ENCODE peak calls at places on chromosomes 6 and 20, in four cellular contexts. G is AG10803, L is fibroblast of lung, K is fibroblast of the conjunctiva. N is an unnamed sample.

GRCh38 chr20:21102691-21103311 is 3.4 kb downstream of the LINC00237 start:
- DNase-seq in G (peak; percentile 16), L (no peak), K (no peak), N (no peak)

GRCh38 chr20:22511943-22512910 is 72.1 kb downstream of the FOXA2 start:
- DNase-seq in G (no peak), L (no peak), K (no peak), N (no peak)

GRCh38 chr6:21352131-21352530 is 241.4 kb upstream of the SOX4 start:
- DNase-seq in G (no peak), L (no peak), K (no peak), N (no peak)

GRCh38 chr6:30480536-30481156 is 8.7 kb upstream of the HLA-E start:
- DNase-seq in G (no peak), L (no peak), K (no peak), N (no peak)

GRCh38 chr6:29736563-29736962 is 13.3 kb downstream of the HLA-F start:
- DNase-seq in G (no peak), L (no peak), K (no peak), N (no peak)

GRCh38 chr6:41422156-41422555 is 86.7 kb downstream of the NCR2 start:
- DNase-seq in G (no peak), L (no peak), K (no peak), N (no peak)

GRCh38 chr20:17947474-17947815 is 21.1 kb downstream of the SNX5 start:
- DNase-seq in G (no peak), L (no peak), K (no peak), N (no peak)

GRCh38 chr20:47003223-47003622 is 108.6 kb downstream of the EYA2 start:
- DNase-seq in G (no peak), L (no peak), K (no peak), N (no peak)

GRCh38 chr20:14583413-14583812 is 246.0 kb upstream of the FLRT3 start:
- DNase-seq in G (no peak), L (no peak), K (no peak), N (no peak)

GRCh38 chr6:106870069-106870468 is 104.5 kb downstream of the CD24 start:
- DNase-seq in G (peak; percentile 93), L (no peak), K (no peak), N (no peak)

GRCh38 chr6:53465732-53466131 is 79.2 kb downstream of the GCLC start:
- DNase-seq in G (no peak), L (peak; percentile 80), K (peak; percentile 16), N (no peak)

GRCh38 chr6:41657131-41658094 is 19.1 kb downstream of the MDFI start:
- DNase-seq in G (no peak), L (no peak), K (no peak), N (no peak)

GRCh38 chr20:35370751-35371150 is 41.0 kb downstream of the UQCC1 start:
- DNase-seq in G (no peak), L (no peak), K (no peak), N (no peak)

GRCh38 chr20:48648482-48649051 is 179.2 kb downstream of the PREX1 start:
- DNase-seq in G (no peak), L (no peak), K (no peak), N (no peak)

GRCh38 chr6:31711233-31711632 is 3.9 kb upstream of the LY6G6D start:
- DNase-seq in G (no peak), L (no peak), K (no peak), N (no peak)

GRCh38 chr20:2174067-2174466 is 72.4 kb downstream of the STK35 start:
- DNase-seq in G (no peak), L (no peak), K (no peak), N (no peak)

GRCh38 chr6:169866668-169867521 is 115.5 kb downstream of the ERMARD start:
- DNase-seq in G (no peak), L (no peak), K (no peak), N (no peak)

GRCh38 chr20:16759161-16759523 is 11.0 kb downstream of the OTOR start:
- DNase-seq in G (no peak), L (no peak), K (no peak), N (no peak)

GRCh38 chr6:110781522-110782200 is 33.6 kb downstream of the CDK19 start:
- DNase-seq in G (no peak), L (no peak), K (no peak), N (no peak)

GRCh38 chr20:41453006-41453950 is 86.7 kb upstream of the EMILIN3 start:
- DNase-seq in G (no peak), L (no peak), K (no peak), N (no peak)

GRCh38 chr6:34055223-34055933 is 90.5 kb downstream of the GRM4 start:
- DNase-seq in G (peak; percentile 53), L (peak; percentile 47), K (peak; percentile 26), N (peak; percentile 17)

GRCh38 chr20:21613512-21613911 is 92.0 kb upstream of the PAX1 start:
- DNase-seq in G (no peak), L (no peak), K (no peak), N (no peak)

GRCh38 chr6:19121516-19121915 is 715.7 kb upstream of the ID4 start:
- DNase-seq in G (no peak), L (no peak), K (no peak), N (no peak)

GRCh38 chr6:35794536-35795452 is 2.3 kb downstream of the CLPS start:
- DNase-seq in G (no peak), L (no peak), K (no peak), N (no peak)

GRCh38 chr6:158799051-158799792 is 19.9 kb downstream of the EZR start:
- DNase-seq in G (peak; percentile 36), L (peak; percentile 67), K (no peak), N (no peak)

GRCh38 chr6:52534966-52535390 is 41.9 kb downstream of the TRAM2 start:
- DNase-seq in G (no peak), L (no peak), K (no peak), N (no peak)

GRCh38 chr6:36556281-36556680 is 9.0 kb upstream of the STK38 start:
- DNase-seq in G (no peak), L (no peak), K (no peak), N (no peak)

GRCh38 chr6:56959094-56959493 is 4.2 kb downstream of the BEND6 start:
- DNase-seq in G (no peak), L (no peak), K (no peak), N (no peak)

GRCh38 chr6:53089948-53090347 is 24.7 kb downstream of the FBXO9 start:
- DNase-seq in G (no peak), L (no peak), K (no peak), N (no peak)

GRCh38 chr6:155970878-155971702 is 515.5 kb upstream of the NOX3 start:
- DNase-seq in G (no peak), L (no peak), K (no peak), N (no peak)

GRCh38 chr6:93418113-93418447 is 1.3 kb downstream of the EPHA7 start:
- DNase-seq in G (no peak), L (no peak), K (no peak), N (no peak)

GRCh38 chr6:8130399-8130798 is 28.1 kb upstream of the EEF1E1 start:
- DNase-seq in G (peak; percentile 68), L (peak; percentile 32), K (no peak), N (no peak)

GRCh38 chr6:3231213-3232016 is 4.0 kb upstream of the TUBB2B start:
- DNase-seq in G (peak; percentile 75), L (peak; percentile 78), K (peak; percentile 59), N (no peak)

GRCh38 chr6:35363293-35363750 is 21.0 kb downstream of the PPARD start:
- DNase-seq in G (peak; percentile 65), L (peak; percentile 74), K (peak; percentile 76), N (peak; percentile 81)

N was measured in HFF-Myc.